ENCODE peak calls at places on chromosome 1, in nine cellular contexts. G is CD4-positive, alpha-beta T cell; C is fibroblast of villous mesenchyme; U is tibial nerve; H is right atrium auricular region; Q is neural crest cell; W is ovary; F is Calu3; L is bronchial epithelial cell. E is an unnamed sample.

GRCh38 chr1:184911103-184911502 is 63.2 kb downstream of the NIBAN1 start:
- DNase-seq in G (no peak), C (no peak), U (no peak), H (no peak), Q (no peak), W (no peak), F (no peak), L (no peak), E (no peak)

GRCh38 chr1:199909137-199909536 is 118.4 kb upstream of the NR5A2 start:
- DNase-seq in G (no peak), C (no peak), U (no peak), H (no peak), Q (no peak), W (no peak), F (peak), L (peak), E (no peak)

GRCh38 chr1:46520063-46520911 is 30.7 kb downstream of the DMBX1 start:
- DNase-seq in G (no peak), C (peak), U (no peak), H (peak), Q (no peak), W (no peak), F (peak), L (peak), E (no peak)

GRCh38 chr1:31503581-31503980 is 72.7 kb upstream of the TINAGL1 start:
- DNase-seq in G (no peak), C (no peak), U (no peak), H (peak), Q (no peak), W (no peak), F (no peak), L (no peak), E (no peak)

GRCh38 chr1:67795179-67795916 is 37.9 kb downstream of the GNG12 start:
- DNase-seq in G (no peak), C (no peak), U (no peak), H (no peak), Q (no peak), W (no peak), F (no peak), L (no peak), E (no peak)

GRCh38 chr1:15386128-15386824 is 23.4 kb upstream of the EFHD2 start:
- DNase-seq in G (no peak), C (peak), U (no peak), H (no peak), Q (peak), W (no peak), F (no peak), L (no peak), E (no peak)

GRCh38 chr1:230317823-230318819 is 108.0 kb downstream of the PGBD5 start:
- DNase-seq in G (no peak), C (no peak), U (no peak), H (no peak), Q (no peak), W (no peak), F (peak), L (peak), E (no peak)

GRCh38 chr1:226444901-226445300 is 37.0 kb upstream of the PARP1 start:
- DNase-seq in G (peak), C (no peak), U (no peak), H (no peak), Q (no peak), W (no peak), F (no peak), L (no peak), E (no peak)

GRCh38 chr1:46530311-46530710 is 21.1 kb downstream of the KNCN start:
- DNase-seq in G (no peak), C (no peak), U (no peak), H (no peak), Q (no peak), W (no peak), F (no peak), L (no peak), E (no peak)

GRCh38 chr1:81799939-81800740 is 594 bp upstream of the ADGRL2 start:
- DNase-seq in G (no peak), C (peak), U (peak), H (no peak), Q (peak), W (peak), F (peak), L (peak), E (no peak)

GRCh38 chr1:178727014-178727895 is 2.2 kb downstream of the RALGPS2 start:
- DNase-seq in G (no peak), C (peak), U (no peak), H (no peak), Q (no peak), W (no peak), F (peak), L (peak), E (no peak)

GRCh38 chr1:173451981-173452380 is 25.2 kb upstream of the PRDX6 start:
- DNase-seq in G (no peak), C (peak), U (no peak), H (no peak), Q (no peak), W (no peak), F (no peak), L (peak), E (no peak)

GRCh38 chr1:117076648-117077047 is 16.5 kb downstream of the TTF2 start:
- DNase-seq in G (no peak), C (no peak), U (no peak), H (no peak), Q (no peak), W (no peak), F (no peak), L (no peak), E (no peak)

GRCh38 chr1:43008106-43008424 is 49.4 kb upstream of the SLC2A1 start:
- DNase-seq in G (no peak), C (no peak), U (no peak), H (no peak), Q (peak), W (no peak), F (no peak), L (no peak), E (no peak)

GRCh38 chr1:53327183-53327941 is 508 bp downstream of the LRP8 start:
- DNase-seq in G (peak), C (peak), U (no peak), H (no peak), Q (peak), W (no peak), F (peak), L (no peak), E (no peak)

GRCh38 chr1:2212542-2213491 is 15.3 kb upstream of the SKI start:
- DNase-seq in G (no peak), C (peak), U (peak), H (peak), Q (peak), W (peak), F (peak), L (peak), E (no peak)

GRCh38 chr1:68433386-68433785 is 16.4 kb downstream of the RPE65 start:
- DNase-seq in G (no peak), C (no peak), U (no peak), H (no peak), Q (no peak), W (no peak), F (no peak), L (no peak), E (no peak)

GRCh38 chr1:11473635-11474034 is 5.3 kb upstream of the DISP3 start:
- DNase-seq in G (no peak), C (peak), U (no peak), H (no peak), Q (peak), W (no peak), F (peak), L (peak), E (no peak)

GRCh38 chr1:4659247-4659646 is 4.8 kb downstream of the AJAP1 start:
- DNase-seq in G (no peak), C (no peak), U (no peak), H (no peak), Q (no peak), W (no peak), F (no peak), L (no peak), E (no peak)

GRCh38 chr1:47663286-47663685 is 225.4 kb downstream of the FOXD2 start:
- DNase-seq in G (no peak), C (no peak), U (no peak), H (peak), Q (no peak), W (no peak), F (no peak), L (no peak), E (no peak)

GRCh38 chr1:229229137-229229720 is 41.7 kb upstream of the RAB4A start:
- DNase-seq in G (no peak), C (peak), U (no peak), H (no peak), Q (no peak), W (no peak), F (peak), L (peak), E (no peak)

GRCh38 chr1:61828814-61829213 is 86.5 kb downstream of the PATJ start:
- DNase-seq in G (no peak), C (no peak), U (no peak), H (no peak), Q (no peak), W (no peak), F (no peak), L (no peak), E (no peak)

GRCh38 chr1:64844175-64844574 is 99.3 kb downstream of the RAVER2 start:
- DNase-seq in G (no peak), C (no peak), U (no peak), H (no peak), Q (no peak), W (no peak), F (no peak), L (no peak), E (no peak)

GRCh38 chr1:228060458-228061190 is 21.9 kb upstream of the ARF1 start:
- DNase-seq in G (no peak), C (no peak), U (peak), H (no peak), Q (no peak), W (no peak), F (no peak), L (no peak), E (no peak)
- TF ChIP-seq CTCF in G (no peak), C (no peak), U (no peak), H (no peak), Q (no peak), W (no peak), F (no peak), L (peak), E (no peak)

GRCh38 chr1:110339040-110339426 is at the start of gene RBM15:
- DNase-seq in G (peak), C (peak), U (peak), H (peak), Q (peak), W (peak), F (peak), L (peak), E (peak)

GRCh38 chr1:110341146-110341871 is 2.1 kb downstream of the RBM15 start:
- DNase-seq in G (no peak), C (peak), U (no peak), H (no peak), Q (no peak), W (no peak), F (no peak), L (no peak), E (no peak)

GRCh38 chr1:110340207-110340468 is 961 bp downstream of the RBM15 start:
- DNase-seq in G (no peak), C (no peak), U (no peak), H (no peak), Q (no peak), W (peak), F (peak), L (no peak), E (no peak)

GRCh38 chr1:110338200-110339039 is 757 bp upstream of the RBM15 start:
- DNase-seq in G (peak), C (peak), U (peak), H (peak), Q (peak), W (peak), F (peak), L (no peak), E (peak)

GRCh38 chr1:110339427-110340206 is 440 bp downstream of the RBM15 start:
- DNase-seq in G (peak), C (peak), U (peak), H (peak), Q (no peak), W (no peak), F (peak), L (peak), E (no peak)
- TF ChIP-seq CTCF in G (peak), C (peak), U (peak), H (peak), Q (peak), W (peak), F (no peak), L (peak), E (no peak)

GRCh38 chr1:17096584-17096983 is 22.7 kb downstream of the PADI2 start:
- DNase-seq in G (no peak), C (no peak), U (no peak), H (no peak), Q (no peak), W (no peak), F (no peak), L (no peak), E (no peak)

GRCh38 chr1:17097125-17097524 is 22.1 kb downstream of the PADI2 start:
- DNase-seq in G (no peak), C (no peak), U (no peak), H (no peak), Q (no peak), W (no peak), F (no peak), L (no peak), E (no peak)

GRCh38 chr1:17099941-17100340 is 19.3 kb downstream of the PADI2 start:
- DNase-seq in G (no peak), C (no peak), U (no peak), H (no peak), Q (no peak), W (no peak), F (no peak), L (no peak), E (no peak)

GRCh38 chr1:17097787-17098186 is 21.5 kb downstream of the PADI2 start:
- DNase-seq in G (no peak), C (no peak), U (no peak), H (no peak), Q (no peak), W (no peak), F (peak), L (no peak), E (no peak)

DNA sequence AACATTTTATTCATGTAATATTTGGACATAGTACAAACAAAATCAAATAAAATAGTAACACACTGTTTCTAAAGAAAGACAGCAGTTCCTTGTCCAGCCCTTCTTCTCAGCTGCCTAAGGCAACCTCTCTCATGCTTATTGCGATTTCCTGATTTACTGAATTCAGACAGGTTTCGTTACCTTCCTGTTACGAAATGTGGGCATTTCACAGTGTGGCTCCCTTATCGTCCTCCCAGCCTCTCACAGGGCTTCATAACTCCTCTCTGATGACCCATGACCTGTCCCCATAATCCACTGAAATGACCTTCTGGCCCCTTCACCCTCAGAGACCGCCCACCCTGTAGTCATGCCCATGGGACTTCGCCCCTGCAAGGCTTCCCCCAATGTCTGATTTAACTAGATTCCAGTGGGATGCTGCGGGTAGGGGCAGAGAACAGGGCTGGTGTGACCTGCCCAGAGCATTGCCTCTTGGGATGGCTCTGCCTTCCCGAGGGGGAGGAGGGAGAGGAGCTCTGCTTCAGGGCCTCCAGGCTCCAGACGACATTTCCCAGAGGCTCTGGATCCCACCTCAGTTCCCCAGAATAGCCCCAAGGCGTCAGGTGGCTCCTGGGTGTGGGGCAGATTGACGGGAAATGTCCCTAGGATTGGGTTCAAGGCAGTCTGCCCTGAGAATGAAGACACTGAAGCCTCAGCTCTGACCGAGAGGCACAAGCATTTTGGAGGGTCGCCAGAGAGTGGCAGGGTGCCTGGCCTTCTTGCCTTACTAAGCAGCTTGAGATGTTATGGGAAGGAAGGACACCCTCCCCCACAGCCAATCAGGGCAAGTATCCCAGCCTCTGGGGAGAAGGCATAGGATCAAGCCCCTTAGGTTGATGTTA is 20.6 kb downstream of the PADI2 start:
- DNase-seq in G (no peak), C (no peak), U (no peak), H (no peak), Q (no peak), W (no peak), F (no peak), L (peak), E (no peak)
- TF ChIP-seq CTCF in G (no peak), C (no peak), U (no peak), H (no peak), Q (no peak), W (no peak), F (no peak), L (no peak), E (no peak)

GRCh38 chr1:88217386-88217785 is 466.7 kb upstream of the PKN2 start:
- DNase-seq in G (no peak), C (no peak), U (no peak), H (no peak), Q (no peak), W (no peak), F (no peak), L (no peak), E (no peak)

GRCh38 chr1:88221396-88221795 is 462.7 kb upstream of the PKN2 start:
- DNase-seq in G (no peak), C (no peak), U (no peak), H (no peak), Q (no peak), W (no peak), F (no peak), L (no peak), E (no peak)

DNA sequence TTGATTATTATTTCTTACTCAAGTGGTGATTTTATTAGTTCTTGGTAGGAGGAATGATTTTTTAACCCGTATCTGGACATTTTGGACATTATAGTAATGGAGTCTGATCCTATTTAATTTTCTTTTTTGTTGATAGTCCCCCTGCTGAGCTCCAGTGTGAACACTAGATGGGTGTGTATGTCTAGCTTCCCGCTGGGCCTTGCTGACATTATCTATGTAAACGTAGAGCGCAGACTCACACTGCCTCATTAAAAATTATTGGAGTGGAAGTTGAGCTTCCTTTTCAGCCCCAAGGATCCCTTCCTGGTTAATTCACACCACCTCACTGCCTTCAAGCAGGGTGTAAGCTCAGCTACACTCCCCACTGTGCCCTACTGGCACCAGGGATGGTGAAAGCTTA is 467.6 kb upstream of the PKN2 start:
- DNase-seq in G (no peak), C (no peak), U (no peak), H (no peak), Q (no peak), W (no peak), F (no peak), L (no peak), E (no peak)
- TF ChIP-seq CTCF in G (no peak), C (no peak), U (no peak), H (no peak), Q (no peak), W (no peak), F (no peak), L (no peak), E (peak)

GRCh38 chr1:181918893-181919728 is 142.4 kb downstream of the ZNF648 start:
- DNase-seq in G (no peak), C (no peak), U (no peak), H (no peak), Q (no peak), W (no peak), F (no peak), L (no peak), E (no peak)

DNA sequence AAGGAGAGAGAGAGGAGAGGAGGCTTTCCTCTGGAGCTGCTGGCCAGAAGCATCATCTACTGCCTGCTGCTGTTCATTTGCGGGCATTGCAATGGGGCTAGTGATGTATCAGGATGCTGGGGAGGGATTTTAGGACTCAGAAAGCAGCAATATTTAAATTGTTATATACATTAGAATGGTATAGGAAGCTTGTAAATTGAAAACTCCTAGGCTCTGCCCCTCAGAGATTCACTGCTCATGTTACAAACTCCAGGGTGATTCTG is 141.9 kb downstream of the ZNF648 start:
- DNase-seq in G (no peak), C (no peak), U (no peak), H (no peak), Q (no peak), W (no peak), F (no peak), L (no peak), E (no peak)
- TF ChIP-seq CTCF in G (no peak), C (no peak), U (no peak), H (no peak), Q (no peak), W (no peak), F (no peak), L (no peak), E (peak)

DNA sequence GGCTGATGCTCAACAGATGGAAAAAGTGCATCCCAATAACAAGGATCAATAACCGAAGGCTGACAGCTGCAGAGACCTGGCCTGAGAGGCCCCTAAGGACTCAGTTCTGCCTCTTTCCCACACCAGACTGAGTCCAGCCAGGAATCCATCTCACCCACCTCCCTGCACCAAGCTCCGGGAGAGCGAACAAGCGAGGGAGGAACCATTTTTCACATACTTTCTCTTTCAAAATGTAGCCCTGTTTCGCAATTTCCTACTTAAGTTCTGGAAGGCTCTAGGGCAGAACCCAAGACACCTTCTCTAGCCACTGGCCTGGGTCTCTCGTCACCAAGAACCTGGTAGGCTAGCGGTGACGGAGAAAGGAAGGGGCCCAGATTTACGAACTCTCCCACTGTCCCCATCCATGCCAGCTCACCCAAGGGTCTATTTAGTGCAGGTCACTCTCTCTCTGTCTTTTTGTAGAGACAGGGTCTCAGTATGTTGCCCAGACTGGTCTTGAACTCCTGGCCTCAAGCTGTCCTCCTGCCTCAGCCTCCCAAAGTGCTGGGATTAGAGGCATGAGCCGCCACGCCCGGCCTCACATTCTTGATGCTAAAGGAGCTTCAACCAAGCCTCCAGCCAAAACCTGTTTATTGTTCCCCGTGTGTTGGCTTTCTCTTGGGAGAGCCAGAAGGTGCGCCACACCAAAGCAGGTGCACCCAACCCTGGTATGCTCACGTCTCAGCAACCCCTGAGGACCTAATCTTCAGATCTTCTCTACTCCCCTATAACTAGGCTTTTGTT is 10.9 kb upstream of the GNL2 start:
- DNase-seq in G (no peak), C (peak), U (no peak), H (no peak), Q (no peak), W (no peak), F (no peak), L (no peak), E (no peak)
- TF ChIP-seq CTCF in G (no peak), C (no peak), U (no peak), H (no peak), Q (no peak), W (no peak), F (no peak), L (no peak), E (no peak)